ENCODE peak calls at places on chromosomes 7 and 10, in six cellular contexts. S is GM12878, V is endothelial cell of umbilical vein, X is A549, B is K562, F is HepG2. D is an unnamed sample.
A peak's percentile ranks its signal among the peaks of the same experiment; 100 is the strongest.

GRCh38 chr7:156318426-156318825 is 322.1 kb upstream of the RNF32 start:
- DNase-seq in S (no peak), V (no peak), X (no peak), B (no peak), F (no peak), D (no peak)

GRCh38 chr10:92696606-92697383 is 7.0 kb downstream of the HHEX start:
- DNase-seq in S (no peak), V (peak; percentile 40), X (peak; percentile 44), B (peak; percentile 30), F (peak; percentile 62), D (no peak)

GRCh38 chr7:127586346-127586745 is 950 bp upstream of the GCC1 start:
- DNase-seq in S (no peak), V (no peak), X (no peak), B (no peak), F (no peak), D (no peak)

GRCh38 chr10:44376504-44377099 is 8.3 kb downstream of the CXCL12 start:
- DNase-seq in S (no peak), V (no peak), X (no peak), B (no peak), F (no peak), D (no peak)

GRCh38 chr10:58217612-58218011 is 50.1 kb downstream of the IPMK start:
- DNase-seq in S (no peak), V (peak; percentile 11), X (no peak), B (no peak), F (no peak), D (no peak)

GRCh38 chr7:136133491-136133990 is 156.4 kb upstream of the MTPN start:
- DNase-seq in S (no peak), V (no peak), X (no peak), B (no peak), F (no peak), D (no peak)

GRCh38 chr10:58384999-58385783 is at the start of gene TFAM:
- DNase-seq in S (peak; percentile 66), V (peak; percentile 97), X (peak; percentile 92), B (peak; percentile 96), F (peak; percentile 88), D (peak; percentile 97)

GRCh38 chr10:106941297-106942034 is 223.0 kb downstream of the SORCS1 start:
- DNase-seq in S (no peak), V (no peak), X (no peak), B (no peak), F (no peak), D (no peak)

GRCh38 chr7:101549734-101550133 is 79.4 kb downstream of the MYL10 start:
- DNase-seq in S (no peak), V (no peak), X (no peak), B (no peak), F (no peak), D (no peak)

GRCh38 chr7:101410743-101411476 is 48.2 kb downstream of the COL26A1 start:
- DNase-seq in S (no peak), V (peak; percentile 30), X (peak; percentile 61), B (peak; percentile 92), F (peak; percentile 41), D (no peak)

GRCh38 chr7:151761256-151761655 is 115.7 kb downstream of the PRKAG2 start:
- DNase-seq in S (no peak), V (no peak), X (no peak), B (peak; percentile 42), F (no peak), D (peak; percentile 28)

GRCh38 chr7:158818325-158819213 is 10.7 kb downstream of the ESYT2 start:
- DNase-seq in S (peak; percentile 47), V (peak; percentile 98), X (peak; percentile 89), B (peak; percentile 62), F (peak; percentile 91), D (peak; percentile 94)

GRCh38 chr10:62049815-62050626 is 148.5 kb downstream of the ARID5B start:
- DNase-seq in S (no peak), V (peak; percentile 64), X (no peak), B (no peak), F (no peak), D (no peak)

GRCh38 chr7:101736077-101736476 is 81.3 kb upstream of the CUX1 start:
- DNase-seq in S (no peak), V (no peak), X (no peak), B (peak; percentile 81), F (no peak), D (peak; percentile 70)

GRCh38 chr7:28078036-28078901 is 102.3 kb downstream of the JAZF1 start:
- DNase-seq in S (no peak), V (peak; percentile 49), X (peak; percentile 37), B (peak; percentile 44), F (peak; percentile 24), D (peak; percentile 84)

GRCh38 chr7:101724957-101725356 is 92.5 kb upstream of the CUX1 start:
- DNase-seq in S (no peak), V (no peak), X (no peak), B (no peak), F (no peak), D (no peak)

GRCh38 chr10:91389636-91390512 is 20.3 kb upstream of the HECTD2 start:
- DNase-seq in S (no peak), V (peak; percentile 64), X (peak; percentile 16), B (peak; percentile 22), F (peak; percentile 54), D (peak; percentile 67)

GRCh38 chr7:92731327-92732063 is 104.9 kb downstream of the CDK6 start:
- DNase-seq in S (no peak), V (peak; percentile 75), X (no peak), B (no peak), F (no peak), D (peak; percentile 43)

GRCh38 chr7:151697515-151697895 is 177.8 kb upstream of the RHEB start:
- DNase-seq in S (no peak), V (no peak), X (no peak), B (no peak), F (no peak), D (no peak)

GRCh38 chr7:94223375-94224084 is 171.2 kb upstream of the COL1A2 start:
- DNase-seq in S (no peak), V (peak; percentile 77), X (peak; percentile 23), B (no peak), F (no peak), D (no peak)

GRCh38 chr10:95363303-95363912 is 72.6 kb upstream of the PDLIM1 start:
- DNase-seq in S (peak; percentile 50), V (peak; percentile 71), X (peak; percentile 76), B (peak; percentile 59), F (peak; percentile 71), D (peak; percentile 69)

GRCh38 chr7:155166673-155167370 is 96.7 kb downstream of the HTR5A start:
- DNase-seq in S (no peak), V (peak; percentile 84), X (no peak), B (peak; percentile 42), F (no peak), D (peak; percentile 96)

GRCh38 chr7:73831656-73832579 is 1.1 kb downstream of the CLDN4 start:
- DNase-seq in S (no peak), V (no peak), X (no peak), B (no peak), F (peak; percentile 58), D (no peak)

GRCh38 chr10:50567384-50567783 is 56.4 kb downstream of the SGMS1 start:
- DNase-seq in S (no peak), V (no peak), X (no peak), B (no peak), F (no peak), D (no peak)
- TF ChIP-seq MYC in S (no peak), V (no peak), X (no peak), B (no peak), F (no peak), D (no peak)

DNA sequence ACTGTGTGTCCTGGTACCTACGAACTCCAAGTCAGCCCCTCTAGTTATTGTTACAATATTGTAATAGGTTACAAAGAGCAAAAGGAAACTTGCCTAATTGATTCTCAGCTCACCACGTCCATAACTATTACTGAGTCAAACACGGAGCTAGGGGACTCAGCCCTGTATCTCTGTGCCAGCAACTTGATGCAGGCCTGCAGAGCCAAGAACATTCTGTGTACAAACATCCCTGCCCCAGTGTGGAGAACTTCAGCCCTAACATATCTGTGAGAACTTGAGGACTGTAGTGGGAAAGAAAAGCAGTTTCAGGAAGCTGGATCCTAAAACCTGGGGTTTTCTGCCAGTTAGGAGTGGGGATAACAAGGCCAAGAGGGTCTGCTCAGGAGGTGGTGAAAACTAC is 114.9 kb upstream of the PRSS58 start:
- DNase-seq in S (no peak), V (no peak), X (no peak), B (no peak), F (no peak), D (no peak)
- TF ChIP-seq MAX in S (no peak), V (no peak), X (no peak), B (no peak), F (no peak), D (no peak)

DNA sequence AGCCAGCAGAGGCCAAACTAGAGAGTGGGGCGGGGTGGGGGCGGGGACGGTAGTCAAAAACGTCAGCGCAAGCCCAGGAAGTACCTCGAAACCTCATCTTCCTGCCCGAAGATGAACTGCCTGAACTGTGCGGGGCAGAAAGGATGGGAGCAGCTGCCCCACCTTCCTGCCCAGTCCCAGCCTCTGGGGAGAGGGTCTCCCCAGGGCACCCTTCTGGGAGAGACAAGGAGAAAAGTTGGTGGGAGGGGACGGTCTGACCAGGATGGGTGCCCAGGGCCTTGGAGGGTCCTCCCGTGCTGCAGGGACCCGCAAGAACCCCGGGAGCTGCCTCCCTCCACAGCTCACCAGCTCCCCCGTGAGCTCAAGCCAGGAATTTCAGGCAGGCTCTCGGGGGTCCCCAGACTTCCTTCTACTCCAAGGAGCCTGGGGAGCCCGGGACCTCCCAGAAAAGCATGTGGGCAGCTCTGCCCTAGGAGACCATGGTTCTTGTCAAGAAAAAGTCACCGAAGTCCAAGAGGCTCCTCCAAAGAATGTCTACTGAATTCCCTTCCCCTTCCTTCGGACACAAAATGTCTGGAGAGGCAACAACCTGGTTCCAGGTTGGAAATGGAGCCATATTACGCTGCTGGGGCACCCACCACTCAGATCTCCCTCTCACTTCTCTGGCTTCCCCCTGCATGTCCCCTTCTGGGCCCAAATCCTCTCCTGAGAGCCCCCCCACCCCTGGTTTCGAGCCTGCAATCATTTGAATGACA is 52.8 kb downstream of the RGS10 start:
- DNase-seq in S (no peak), V (peak; percentile 58), X (peak; percentile 71), B (peak; percentile 68), F (peak; percentile 16), D (peak; percentile 70)
- TF ChIP-seq MYC in S (no peak), V (no peak), X (no peak), B (no peak), F (no peak), D (no peak)

GRCh38 chr10:23067337-23067736 is 28.0 kb upstream of the MSRB2 start:
- DNase-seq in S (no peak), V (no peak), X (no peak), B (no peak), F (no peak), D (no peak)

GRCh38 chr10:23064288-23065114 is 30.9 kb upstream of the MSRB2 start:
- DNase-seq in S (no peak), V (no peak), X (no peak), B (no peak), F (no peak), D (no peak)

GRCh38 chr10:23063387-23064287 is 31.7 kb upstream of the MSRB2 start:
- DNase-seq in S (no peak), V (no peak), X (no peak), B (peak; percentile 44), F (no peak), D (peak; percentile 9)

GRCh38 chr10:23067939-23068775 is 27.2 kb upstream of the MSRB2 start:
- DNase-seq in S (peak; percentile 27), V (peak; percentile 65), X (peak; percentile 63), B (peak; percentile 76), F (peak; percentile 51), D (peak; percentile 65)

DNA sequence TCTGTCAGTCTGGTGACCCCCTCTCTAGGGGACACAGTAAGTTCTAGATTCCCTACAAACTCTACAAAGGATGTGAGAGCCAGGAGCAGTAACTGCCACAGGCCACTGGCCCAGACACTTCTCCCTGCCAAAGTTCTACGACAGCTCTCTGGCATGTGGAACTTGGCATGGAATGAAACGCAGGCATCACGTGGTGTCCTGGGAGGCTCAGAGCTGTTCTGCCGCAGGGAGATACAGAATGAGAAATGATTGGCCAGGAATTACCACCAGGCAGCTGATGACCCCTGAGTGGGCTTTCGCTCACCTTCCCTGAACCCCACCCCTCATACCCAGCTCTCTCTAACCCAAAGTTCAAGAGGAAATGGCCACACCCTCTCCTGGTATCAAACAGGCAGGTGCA is 29.8 kb upstream of the MSRB2 start:
- DNase-seq in S (no peak), V (peak; percentile 6), X (peak; percentile 21), B (no peak), F (peak; percentile 13), D (no peak)
- TF ChIP-seq MAX in S (no peak), V (no peak), X (no peak), B (no peak), F (no peak), D (no peak)